ENCODE peak calls at places on chromosome 15, in six cellular contexts. D, R, H, Z, B and P are unnamed samples.

GRCh38 chr15:22992026-22992331 is 11.8 kb upstream of the CYFIP1 start:
- DNase-seq in D (no peak), R (no peak), H (no peak), Z (no peak), B (no peak), P (no peak)

GRCh38 chr15:69459063-69459462 is 6.4 kb downstream of the RPLP1 start:
- DNase-seq in D (no peak), R (peak), H (peak), Z (no peak), B (no peak), P (no peak)

GRCh38 chr15:76533060-76533955 is 196.7 kb downstream of the ISL2 start:
- DNase-seq in D (no peak), R (peak), H (no peak), Z (peak), B (no peak), P (no peak)

GRCh38 chr15:72110355-72110754 is 7.6 kb downstream of the MYO9A start:
- DNase-seq in D (no peak), R (no peak), H (peak), Z (no peak), B (no peak), P (no peak)

GRCh38 chr15:65611888-65612615 is 1.1 kb upstream of the INTS14 start:
- DNase-seq in D (no peak), R (no peak), H (no peak), Z (no peak), B (no peak), P (no peak)

GRCh38 chr15:48722764-48723661 is 77.5 kb upstream of the FBN1 start:
- DNase-seq in D (no peak), R (peak), H (peak), Z (no peak), B (no peak), P (peak)

GRCh38 chr15:36090276-36090946 is 489.0 kb upstream of the CDIN1 start:
- DNase-seq in D (no peak), R (no peak), H (no peak), Z (no peak), B (no peak), P (no peak)

GRCh38 chr15:50736823-50737222 is 28.7 kb downstream of the SPPL2A start:
- DNase-seq in D (no peak), R (no peak), H (no peak), Z (no peak), B (no peak), P (no peak)

GRCh38 chr15:24878153-24878552 is 76.6 kb upstream of the SNRPN start:
- DNase-seq in D (no peak), R (no peak), H (peak), Z (no peak), B (peak), P (no peak)

GRCh38 chr15:77853910-77854309 is 221.2 kb upstream of the LINGO1 start:
- DNase-seq in D (no peak), R (no peak), H (no peak), Z (no peak), B (no peak), P (no peak)

GRCh38 chr15:70185251-70185711 is 87.6 kb upstream of the TLE3 start:
- DNase-seq in D (no peak), R (no peak), H (no peak), Z (no peak), B (no peak), P (no peak)

GRCh38 chr15:36814708-36815107 is 235.3 kb downstream of the CDIN1 start:
- DNase-seq in D (no peak), R (no peak), H (peak), Z (no peak), B (no peak), P (no peak)

GRCh38 chr15:38530113-38530512 is 34.5 kb downstream of the RASGRP1 start:
- DNase-seq in D (no peak), R (no peak), H (no peak), Z (no peak), B (no peak), P (no peak)

GRCh38 chr15:74781673-74782595 is at the start of gene CSK:
- DNase-seq in D (no peak), R (peak), H (peak), Z (peak), B (peak), P (no peak)

GRCh38 chr15:52805351-52806283 is 15.5 kb upstream of the ONECUT1 start:
- DNase-seq in D (no peak), R (no peak), H (no peak), Z (no peak), B (peak), P (no peak)

GRCh38 chr15:48406911-48407310 is 75.7 kb downstream of the DUT start:
- DNase-seq in D (no peak), R (peak), H (no peak), Z (no peak), B (no peak), P (no peak)

GRCh38 chr15:70863450-70864218 is 9.7 kb upstream of the LARP6 start:
- DNase-seq in D (no peak), R (no peak), H (peak), Z (no peak), B (no peak), P (no peak)

GRCh38 chr15:61281328-61281727 is 52.2 kb upstream of the RORA start:
- DNase-seq in D (no peak), R (no peak), H (no peak), Z (no peak), B (no peak), P (no peak)

GRCh38 chr15:93165737-93166136 is 76.7 kb upstream of the RGMA start:
- DNase-seq in D (no peak), R (no peak), H (no peak), Z (no peak), B (no peak), P (no peak)

GRCh38 chr15:35477853-35478252 is 68.1 kb downstream of the DPH6 start:
- DNase-seq in D (no peak), R (no peak), H (no peak), Z (no peak), B (no peak), P (no peak)

GRCh38 chr15:92932946-92933649 is 33.0 kb downstream of the CHD2 start:
- DNase-seq in D (no peak), R (no peak), H (no peak), Z (no peak), B (no peak), P (no peak)

GRCh38 chr15:67130673-67131601 is 65.5 kb downstream of the SMAD3 start:
- DNase-seq in D (no peak), R (no peak), H (peak), Z (no peak), B (peak), P (no peak)

GRCh38 chr15:41992151-41992802 is 19.9 kb upstream of the EHD4 start:
- DNase-seq in D (no peak), R (no peak), H (no peak), Z (no peak), B (no peak), P (no peak)

GRCh38 chr15:63198315-63198714 is 8.9 kb downstream of the RAB8B start:
- DNase-seq in D (no peak), R (peak), H (peak), Z (no peak), B (no peak), P (no peak)

GRCh38 chr15:84633311-84634227 is 20.5 kb downstream of the WDR73 start:
- DNase-seq in D (peak), R (peak), H (peak), Z (peak), B (peak), P (no peak)

GRCh38 chr15:80202641-80203360 is 49.2 kb downstream of the CTXND1 start:
- DNase-seq in D (no peak), R (no peak), H (no peak), Z (no peak), B (no peak), P (no peak)

GRCh38 chr15:76197703-76198455 is 113.4 kb downstream of the ETFA start:
- DNase-seq in D (no peak), R (no peak), H (no peak), Z (no peak), B (no peak), P (no peak)

GRCh38 chr15:91622676-91623342 is 230.7 kb upstream of the SLCO3A1 start:
- DNase-seq in D (no peak), R (no peak), H (no peak), Z (no peak), B (no peak), P (no peak)
- TF ChIP-seq CTCF in D (no peak), R (no peak), H (no peak), Z (no peak), B (no peak), P (no peak)

GRCh38 chr15:43779016-43779415 is 2.2 kb upstream of the ELL3 start:
- DNase-seq in D (no peak), R (no peak), H (no peak), Z (no peak), B (no peak), P (no peak)
- TF ChIP-seq CTCF in D (no peak), R (no peak), H (no peak), Z (no peak), B (no peak), P (no peak)

DNA sequence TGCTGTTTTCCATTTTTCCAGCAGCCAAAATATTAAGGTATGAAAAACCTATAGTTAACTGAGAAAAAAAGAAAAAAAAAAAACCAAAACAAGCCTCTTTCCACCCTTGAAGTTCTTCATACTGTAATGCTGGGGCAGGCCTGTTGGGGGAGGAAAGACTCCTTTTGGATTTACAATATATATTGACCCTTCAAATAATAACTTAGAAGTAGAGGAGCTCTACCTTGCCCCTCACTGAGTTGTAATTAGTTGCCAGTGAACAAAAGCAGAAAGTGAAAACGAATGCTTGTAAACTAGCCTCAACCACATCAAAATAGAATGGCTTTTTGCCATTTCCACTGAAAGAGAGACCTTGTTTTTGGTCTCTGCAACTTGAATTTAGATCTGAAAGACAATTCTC is 326.6 kb downstream of the NR2F2 start:
- DNase-seq in D (no peak), R (peak), H (no peak), Z (no peak), B (no peak), P (no peak)
- TF ChIP-seq CTCF in D (no peak), R (peak), H (no peak), Z (no peak), B (no peak), P (no peak)

GRCh38 chr15:30990451-30991300 is 752 bp downstream of the MTMR10 start:
- DNase-seq in D (no peak), R (peak), H (peak), Z (no peak), B (peak), P (no peak)

GRCh38 chr15:30991301-30992072 is at the start of gene MTMR10:
- DNase-seq in D (peak), R (peak), H (peak), Z (peak), B (peak), P (peak)

GRCh38 chr15:30992465-30992864 is 1.0 kb upstream of the MTMR10 start:
- DNase-seq in D (no peak), R (peak), H (no peak), Z (no peak), B (no peak), P (no peak)

GRCh38 chr15:30992073-30992363 is 590 bp upstream of the MTMR10 start:
- DNase-seq in D (no peak), R (no peak), H (no peak), Z (no peak), B (no peak), P (no peak)

DNA sequence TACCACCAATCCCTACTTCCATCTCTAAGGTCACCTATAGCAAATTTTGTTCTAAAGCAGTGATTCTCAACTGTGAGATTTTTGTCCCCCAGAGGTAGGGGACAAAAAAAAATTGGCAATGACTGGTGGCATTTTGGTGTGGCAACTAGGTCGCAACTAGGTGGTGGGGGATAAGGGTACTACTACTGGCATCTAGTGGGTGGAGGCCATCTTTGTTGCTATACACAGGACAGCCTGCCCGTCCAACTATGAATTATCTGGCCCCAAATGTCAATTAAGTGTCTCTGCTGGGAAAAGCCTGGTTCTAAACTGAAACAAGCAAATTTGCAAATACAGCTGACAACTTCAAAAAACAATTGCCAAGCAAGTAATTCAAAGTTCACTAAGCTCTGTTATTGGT is 1.4 kb downstream of the MTMR10 start:
- DNase-seq in D (no peak), R (peak), H (no peak), Z (no peak), B (no peak), P (no peak)
- TF ChIP-seq CTCF in D (no peak), R (no peak), H (peak), Z (no peak), B (no peak), P (no peak)

GRCh38 chr15:31325976-31326728 is 483 bp upstream of the KLF13 start:
- DNase-seq in D (peak), R (peak), H (peak), Z (peak), B (peak), P (peak)
- TF ChIP-seq CTCF in D (no peak), R (no peak), H (no peak), Z (no peak), B (no peak), P (no peak)

GRCh38 chr15:59360896-59361295 is 11.8 kb downstream of the MYO1E start:
- DNase-seq in D (no peak), R (no peak), H (peak), Z (no peak), B (no peak), P (no peak)
- TF ChIP-seq CTCF in D (no peak), R (no peak), H (no peak), Z (no peak), B (no peak), P (no peak)